ENCODE peak calls at places on chromosomes 5 and 9, in six cellular contexts. One of them, this sample, is unnamed.

GRCh38 chr5:137320056-137321045 is 178.8 kb downstream of the SPOCK1 start:
- DNase-seq in foreskin fibroblast: peak; percentile 27
- DNase-seq in HT1080: peak; percentile 73
- DNase-seq in DMS153: no peak
- DNase-seq in HTR-8/SVneo: peak; percentile 51
- DNase-seq in left lung: no peak
- DNase-seq in this sample: peak; percentile 41

GRCh38 chr9:121887553-121888437 is 205.3 kb downstream of the TTLL11 start:
- DNase-seq in foreskin fibroblast: no peak
- DNase-seq in HT1080: peak; percentile 64
- DNase-seq in DMS153: no peak
- DNase-seq in HTR-8/SVneo: no peak
- DNase-seq in left lung: no peak
- DNase-seq in this sample: no peak

GRCh38 chr5:142587354-142587965 is 98.4 kb downstream of the FGF1 start:
- DNase-seq in foreskin fibroblast: no peak
- DNase-seq in HT1080: peak; percentile 28
- DNase-seq in DMS153: no peak
- DNase-seq in HTR-8/SVneo: peak; percentile 28
- DNase-seq in left lung: no peak
- DNase-seq in this sample: peak; percentile 36

GRCh38 chr5:157917909-157918809 is 59.2 kb upstream of the CLINT1 start:
- DNase-seq in foreskin fibroblast: peak; percentile 7
- DNase-seq in HT1080: peak; percentile 66
- DNase-seq in DMS153: no peak
- DNase-seq in HTR-8/SVneo: peak; percentile 33
- DNase-seq in left lung: no peak
- DNase-seq in this sample: peak; percentile 88

GRCh38 chr9:17219261-17219660 is 84.4 kb downstream of the CNTLN start:
- DNase-seq in foreskin fibroblast: peak; percentile 1
- DNase-seq in HT1080: no peak
- DNase-seq in DMS153: no peak
- DNase-seq in HTR-8/SVneo: no peak
- DNase-seq in left lung: no peak
- DNase-seq in this sample: no peak

GRCh38 chr5:147898875-147899401 is 7.4 kb downstream of the C5orf46 start:
- DNase-seq in foreskin fibroblast: no peak
- DNase-seq in HT1080: peak; percentile 80
- DNase-seq in DMS153: no peak
- DNase-seq in HTR-8/SVneo: no peak
- DNase-seq in left lung: no peak
- DNase-seq in this sample: no peak

GRCh38 chr9:101527066-101527465 is 6.6 kb upstream of the RNF20 start:
- DNase-seq in foreskin fibroblast: no peak
- DNase-seq in HT1080: peak; percentile 10
- DNase-seq in DMS153: no peak
- DNase-seq in HTR-8/SVneo: no peak
- DNase-seq in left lung: no peak
- DNase-seq in this sample: no peak

GRCh38 chr9:132730054-132731033 is 60.1 kb downstream of the GTF3C4 start:
- DNase-seq in foreskin fibroblast: no peak
- DNase-seq in HT1080: no peak
- DNase-seq in DMS153: no peak
- DNase-seq in HTR-8/SVneo: no peak
- DNase-seq in left lung: no peak
- DNase-seq in this sample: no peak

GRCh38 chr5:119439140-119439625 is 13.1 kb upstream of the HSD17B4 start:
- DNase-seq in foreskin fibroblast: no peak
- DNase-seq in HT1080: peak; percentile 29
- DNase-seq in DMS153: no peak
- DNase-seq in HTR-8/SVneo: no peak
- DNase-seq in left lung: peak; percentile 59
- DNase-seq in this sample: no peak

GRCh38 chr9:77495834-77496671 is 152.1 kb downstream of the GNA14 start:
- DNase-seq in foreskin fibroblast: peak; percentile 21
- DNase-seq in HT1080: no peak
- DNase-seq in DMS153: no peak
- DNase-seq in HTR-8/SVneo: no peak
- DNase-seq in left lung: no peak
- DNase-seq in this sample: peak; percentile 11

GRCh38 chr5:133384120-133384855 is 228.1 kb downstream of the FSTL4 start:
- DNase-seq in foreskin fibroblast: no peak
- DNase-seq in HT1080: no peak
- DNase-seq in DMS153: no peak
- DNase-seq in HTR-8/SVneo: no peak
- DNase-seq in left lung: no peak
- DNase-seq in this sample: no peak

GRCh38 chr5:36177715-36178556 is 26.0 kb downstream of the SKP2 start:
- DNase-seq in foreskin fibroblast: peak; percentile 20
- DNase-seq in HT1080: peak; percentile 23
- DNase-seq in DMS153: peak; percentile 41
- DNase-seq in HTR-8/SVneo: peak; percentile 31
- DNase-seq in left lung: no peak
- DNase-seq in this sample: peak; percentile 57

GRCh38 chr9:129319938-129320481 is 141.9 kb upstream of the IER5L start:
- DNase-seq in foreskin fibroblast: no peak
- DNase-seq in HT1080: no peak
- DNase-seq in DMS153: no peak
- DNase-seq in HTR-8/SVneo: no peak
- DNase-seq in left lung: no peak
- DNase-seq in this sample: no peak

GRCh38 chr5:167870055-167870454 is 421.4 kb upstream of the WWC1 start:
- DNase-seq in foreskin fibroblast: no peak
- DNase-seq in HT1080: no peak
- DNase-seq in DMS153: no peak
- DNase-seq in HTR-8/SVneo: no peak
- DNase-seq in left lung: no peak
- DNase-seq in this sample: no peak

GRCh38 chr9:136062657-136063439 is 32.2 kb downstream of the NACC2 start:
- DNase-seq in foreskin fibroblast: no peak
- DNase-seq in HT1080: no peak
- DNase-seq in DMS153: no peak
- DNase-seq in HTR-8/SVneo: no peak
- DNase-seq in left lung: no peak
- DNase-seq in this sample: no peak

GRCh38 chr5:152288917-152289595 is 116.0 kb downstream of the NMUR2 start:
- DNase-seq in foreskin fibroblast: no peak
- DNase-seq in HT1080: no peak
- DNase-seq in DMS153: no peak
- DNase-seq in HTR-8/SVneo: no peak
- DNase-seq in left lung: no peak
- DNase-seq in this sample: no peak

GRCh38 chr5:135883441-135883840 is 12.2 kb downstream of the IL9 start:
- DNase-seq in foreskin fibroblast: no peak
- DNase-seq in HT1080: no peak
- DNase-seq in DMS153: no peak
- DNase-seq in HTR-8/SVneo: no peak
- DNase-seq in left lung: no peak
- DNase-seq in this sample: no peak

GRCh38 chr5:62488531-62488930 is 76.0 kb downstream of the IPO11 start:
- DNase-seq in foreskin fibroblast: no peak
- DNase-seq in HT1080: peak; percentile 31
- DNase-seq in DMS153: no peak
- DNase-seq in HTR-8/SVneo: no peak
- DNase-seq in left lung: no peak
- DNase-seq in this sample: no peak

GRCh38 chr5:107381189-107381856 is 289.4 kb downstream of the EFNA5 start:
- DNase-seq in foreskin fibroblast: peak; percentile 74
- DNase-seq in HT1080: peak; percentile 92
- DNase-seq in DMS153: no peak
- DNase-seq in HTR-8/SVneo: peak; percentile 63
- DNase-seq in left lung: no peak
- DNase-seq in this sample: peak; percentile 74

GRCh38 chr5:145340099-145340498 is 495.0 kb downstream of the PRELID2 start:
- DNase-seq in foreskin fibroblast: no peak
- DNase-seq in HT1080: peak; percentile 13
- DNase-seq in DMS153: no peak
- DNase-seq in HTR-8/SVneo: no peak
- DNase-seq in left lung: no peak
- DNase-seq in this sample: no peak